ENCODE peak calls at places on chromosomes 5 and 9, in seven cellular contexts. Y is sigmoid colon, B is AG04450, C is cardiac muscle cell, O is coronary artery, F is SK-N-SH, I is ovary. G is an unnamed sample.

GRCh38 chr5:14155730-14156129 is 12.6 kb downstream of the TRIO start:
- DNase-seq in Y (no peak), B (no peak), C (no peak), O (no peak), F (no peak), I (no peak), G (no peak)

GRCh38 chr5:164376840-164377239 is 871.4 kb downstream of the MAT2B start:
- DNase-seq in Y (no peak), B (no peak), C (no peak), O (no peak), F (no peak), I (no peak), G (no peak)

GRCh38 chr9:136538599-136539426 is 7.0 kb downstream of the NOTCH1 start:
- DNase-seq in Y (no peak), B (no peak), C (no peak), O (no peak), F (no peak), I (no peak), G (peak)

GRCh38 chr9:71783120-71783523 is 14.8 kb upstream of the CEMIP2 start:
- DNase-seq in Y (no peak), B (no peak), C (no peak), O (no peak), F (no peak), I (no peak), G (no peak)

GRCh38 chr5:87029951-87030350 is 237.7 kb upstream of the RASA1 start:
- DNase-seq in Y (no peak), B (no peak), C (peak), O (no peak), F (no peak), I (no peak), G (no peak)

GRCh38 chr9:100637787-100638186 is 59.9 kb downstream of the CAVIN4 start:
- DNase-seq in Y (no peak), B (no peak), C (no peak), O (no peak), F (no peak), I (no peak), G (no peak)

GRCh38 chr9:111037744-111038335 is 430 bp downstream of the LPAR1 start:
- DNase-seq in Y (peak), B (no peak), C (peak), O (no peak), F (peak), I (peak), G (peak)

GRCh38 chr9:95092321-95093072 is 225.0 kb downstream of the FANCC start:
- DNase-seq in Y (peak), B (no peak), C (no peak), O (no peak), F (peak), I (no peak), G (no peak)

GRCh38 chr5:112738180-112738560 is 485 bp downstream of the APC start:
- DNase-seq in Y (no peak), B (no peak), C (no peak), O (no peak), F (peak), I (no peak), G (peak)

GRCh38 chr5:178213748-178214151 is 9.4 kb downstream of the HNRNPAB start:
- DNase-seq in Y (no peak), B (no peak), C (no peak), O (no peak), F (no peak), I (no peak), G (no peak)

GRCh38 chr5:142156839-142157463 is 48.4 kb downstream of the NDFIP1 start:
- DNase-seq in Y (no peak), B (no peak), C (no peak), O (no peak), F (no peak), I (no peak), G (no peak)

DNA sequence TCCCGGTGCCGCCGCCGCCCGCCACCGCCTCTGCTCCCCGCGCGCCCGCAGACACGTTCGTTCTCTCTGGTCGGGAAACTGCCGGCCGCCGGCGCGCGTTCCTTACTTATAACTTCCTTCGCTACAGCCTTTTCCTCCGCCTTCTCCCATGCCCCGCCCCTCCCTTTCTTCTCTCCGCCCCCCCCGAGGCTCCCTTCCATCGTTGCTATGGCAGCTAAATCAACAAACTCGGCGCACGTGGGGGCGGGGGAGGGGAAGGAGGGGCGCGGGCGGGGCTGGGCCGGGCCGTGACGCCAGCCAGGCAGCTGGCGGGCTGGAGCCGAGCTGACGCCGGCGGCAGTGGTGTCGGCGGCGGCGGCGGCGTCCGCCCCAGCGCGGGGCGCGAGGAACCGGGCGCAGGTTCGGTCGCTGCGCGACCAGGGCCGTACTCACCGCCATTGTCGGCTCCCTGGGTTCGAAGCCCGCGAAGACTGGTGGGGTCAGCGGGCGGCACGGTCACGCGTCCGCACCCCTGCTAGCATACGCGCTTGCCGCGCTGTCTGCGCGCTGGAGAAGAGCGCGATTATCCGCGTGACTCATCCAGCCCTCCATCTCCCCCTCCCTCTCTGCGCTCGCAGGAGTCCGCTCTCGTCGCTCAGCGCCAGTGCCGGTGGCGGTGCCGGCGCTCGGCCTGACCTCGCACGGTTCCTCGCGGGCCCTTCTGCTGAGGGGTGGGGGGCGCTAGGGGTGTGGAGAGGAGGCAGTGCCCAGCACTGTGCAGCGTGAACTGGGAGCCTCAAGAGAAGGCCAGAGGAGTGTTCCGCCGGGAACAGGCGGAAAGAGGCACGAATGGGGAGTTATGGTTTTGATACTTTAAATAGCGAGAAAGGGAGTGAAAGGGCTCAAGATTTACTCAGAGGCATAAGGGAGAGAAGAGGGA is at the start of gene KLF4:
- DNase-seq in Y (peak), B (peak), C (peak), O (peak), F (peak), I (peak), G (peak)
- H3K27ac ChIP-seq in Y (peak), B (peak), C (no peak), O (peak), F (peak), I (peak), G (peak)

DNA sequence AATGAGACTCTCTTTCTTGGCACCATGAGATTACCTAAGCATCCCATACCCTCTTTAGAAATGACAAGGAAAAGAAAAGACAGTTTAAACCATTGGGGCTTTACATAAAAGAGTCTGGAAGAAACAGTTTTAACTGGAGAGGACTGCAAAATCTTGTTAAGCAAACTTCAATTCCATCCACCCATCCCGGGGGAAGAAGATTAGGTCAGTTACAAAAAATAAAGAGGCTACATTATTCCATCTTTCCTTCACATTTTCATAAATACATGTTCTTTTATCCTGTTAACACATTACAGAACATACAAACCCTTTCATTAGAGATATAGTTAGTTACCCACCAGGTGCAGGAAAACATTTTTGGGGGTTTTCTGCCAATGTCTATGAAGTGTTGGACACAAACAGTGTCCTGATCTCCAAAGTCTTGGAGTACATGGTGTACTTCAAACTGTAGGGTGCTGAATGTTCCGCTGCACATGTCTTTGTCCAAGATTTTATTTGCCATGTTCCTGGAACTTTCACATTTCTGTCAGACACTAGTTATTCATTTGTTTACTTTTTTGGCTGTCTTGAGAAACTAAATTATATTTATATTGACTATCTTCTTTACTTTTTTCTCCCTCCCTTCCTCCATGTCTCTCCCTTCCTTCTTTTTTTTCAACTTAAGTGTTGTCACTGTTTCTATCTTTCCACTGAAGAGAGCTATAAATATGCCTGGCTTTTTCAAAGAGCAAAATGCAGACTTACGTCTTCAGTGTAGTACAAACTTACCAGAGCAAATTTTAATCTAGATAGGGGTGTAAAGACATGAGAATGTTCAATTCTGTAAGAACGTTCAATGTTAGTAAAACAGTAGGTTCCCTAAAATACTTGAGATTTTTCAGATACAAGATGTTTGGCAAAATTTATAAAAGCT is 410.9 kb upstream of the PRR16 start:
- DNase-seq in Y (no peak), B (no peak), C (peak), O (no peak), F (no peak), I (no peak), G (no peak)
- H3K27ac ChIP-seq in Y (peak), B (no peak), C (peak), O (peak), F (no peak), I (no peak), G (no peak)

GRCh38 chr5:64165500-64166200 is at the start of gene RNF180:
- DNase-seq in Y (peak), B (no peak), C (peak), O (no peak), F (peak), I (peak), G (peak)

GRCh38 chr5:64165160-64165499 is 513 bp upstream of the RNF180 start:
- DNase-seq in Y (no peak), B (no peak), C (no peak), O (no peak), F (no peak), I (no peak), G (no peak)

GRCh38 chr5:64164166-64164565 is 1.5 kb upstream of the RNF180 start:
- DNase-seq in Y (no peak), B (no peak), C (no peak), O (no peak), F (no peak), I (no peak), G (no peak)

GRCh38 chr5:64163746-64164145 is 1.9 kb upstream of the RNF180 start:
- DNase-seq in Y (no peak), B (no peak), C (no peak), O (no peak), F (no peak), I (no peak), G (no peak)

GRCh38 chr5:64166201-64166959 is 737 bp downstream of the RNF180 start:
- DNase-seq in Y (peak), B (no peak), C (peak), O (no peak), F (no peak), I (no peak), G (no peak)
- H3K27ac ChIP-seq in Y (peak), B (no peak), C (no peak), O (peak), F (no peak), I (peak), G (no peak)

DNA sequence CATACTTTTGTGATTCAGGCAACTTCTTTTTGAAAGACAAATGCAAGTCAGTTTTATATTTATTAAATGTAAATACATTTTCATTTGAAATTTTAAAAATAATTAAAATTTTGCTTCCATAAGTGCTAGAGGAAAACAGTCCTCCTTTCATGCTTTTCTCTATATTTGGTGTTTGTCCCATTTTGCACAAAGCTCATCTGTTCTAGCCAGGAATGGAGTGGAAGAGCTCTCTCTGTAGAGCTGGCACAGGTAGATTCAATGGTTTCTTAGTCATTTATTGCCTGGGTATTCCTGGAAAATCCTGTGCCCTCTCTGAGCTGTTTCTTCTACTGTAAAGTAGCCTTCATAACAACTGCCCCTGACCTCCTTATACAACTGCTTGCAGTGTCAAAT is 267.6 kb upstream of the HAPLN1 start:
- DNase-seq in Y (no peak), B (no peak), C (no peak), O (no peak), F (no peak), I (no peak), G (no peak)
- H3K27ac ChIP-seq in Y (no peak), B (no peak), C (no peak), O (no peak), F (no peak), I (no peak), G (no peak)

GRCh38 chr9:120913673-120914266 is 12.8 kb downstream of the TRAF1 start:
- DNase-seq in Y (no peak), B (no peak), C (peak), O (no peak), F (no peak), I (no peak), G (no peak)

GRCh38 chr9:120912958-120913672 is 13.5 kb downstream of the TRAF1 start:
- DNase-seq in Y (no peak), B (no peak), C (no peak), O (no peak), F (no peak), I (no peak), G (no peak)

GRCh38 chr9:120911295-120911843 is 15.2 kb downstream of the TRAF1 start:
- DNase-seq in Y (no peak), B (no peak), C (no peak), O (no peak), F (no peak), I (no peak), G (no peak)

GRCh38 chr9:120910643-120911042 is 16.0 kb downstream of the TRAF1 start:
- DNase-seq in Y (no peak), B (no peak), C (no peak), O (no peak), F (no peak), I (no peak), G (no peak)

DNA sequence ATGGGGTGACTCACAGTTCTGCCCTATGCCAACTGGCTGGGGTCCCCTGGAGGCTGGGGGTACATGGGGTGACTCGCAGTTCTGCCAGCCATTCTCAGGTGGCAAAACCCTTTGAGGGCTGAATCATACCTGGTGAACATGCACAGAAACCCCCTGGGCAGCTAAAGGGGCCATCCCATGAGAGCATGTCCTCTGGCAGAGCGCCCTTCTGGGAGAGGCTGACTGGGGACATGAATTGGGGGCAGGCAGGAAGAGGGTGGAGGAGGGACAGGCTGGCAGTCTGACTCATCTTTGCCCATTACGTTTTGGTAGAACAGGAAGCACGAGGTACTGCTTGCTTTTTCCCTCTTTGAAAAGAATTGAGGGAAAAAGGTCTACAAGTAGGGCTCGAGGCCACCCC is 16.7 kb downstream of the TRAF1 start:
- DNase-seq in Y (no peak), B (no peak), C (no peak), O (no peak), F (no peak), I (no peak), G (no peak)
- H3K27ac ChIP-seq in Y (no peak), B (no peak), C (no peak), O (no peak), F (no peak), I (no peak), G (no peak)

GRCh38 chr9:113678874-113679273 is 197.2 kb upstream of the ZNF618 start:
- DNase-seq in Y (no peak), B (no peak), C (no peak), O (no peak), F (no peak), I (no peak), G (no peak)
- H3K27ac ChIP-seq in Y (no peak), B (no peak), C (no peak), O (no peak), F (no peak), I (no peak), G (no peak)

GRCh38 chr5:171495122-171495700 is 75.8 kb downstream of the FGF18 start:
- DNase-seq in Y (no peak), B (no peak), C (no peak), O (no peak), F (no peak), I (no peak), G (no peak)
- H3K27ac ChIP-seq in Y (peak), B (peak), C (peak), O (peak), F (peak), I (peak), G (no peak)

GRCh38 chr9:137744632-137745183 is 125.9 kb downstream of the EHMT1 start:
- DNase-seq in Y (no peak), B (no peak), C (no peak), O (no peak), F (no peak), I (no peak), G (no peak)
- H3K27ac ChIP-seq in Y (no peak), B (no peak), C (no peak), O (no peak), F (no peak), I (no peak), G (no peak)